ENCODE peak calls at places on chromosomes 11 and 22, in seven cellular contexts. P, K, O, Z, N, G and U are unnamed samples.

GRCh38 chr11:126163074-126163700 is 48.3 kb downstream of the RPUSD4 start:
- DNase-seq in G (no peak), Z (peak; percentile 95), P (no peak), O (no peak), K (no peak), N (peak; percentile 98), U (no peak)

GRCh38 chr11:762421-763072 is 14.7 kb downstream of the GATD1 start:
- DNase-seq in N (peak; percentile 94), P (peak; percentile 23), G (no peak), O (peak; percentile 76), Z (peak; percentile 85), K (no peak), U (peak; percentile 65)

GRCh38 chr11:15157181-15157580 is 42.5 kb downstream of the INSC start:
- DNase-seq in N (peak; percentile 94), O (no peak), K (no peak), P (no peak), Z (peak; percentile 78), G (no peak), U (no peak)

GRCh38 chr11:113375402-113375801 is 12.2 kb upstream of the ANKK1 start:
- DNase-seq in Z (no peak), P (no peak), K (no peak), N (no peak), G (no peak), O (no peak), U (no peak)

GRCh38 chr22:36088292-36088691 is 59.7 kb upstream of the RBFOX2 start:
- DNase-seq in K (no peak), G (no peak), P (no peak), N (no peak), Z (no peak), O (no peak), U (no peak)

GRCh38 chr11:112412383-112412782 is 151.7 kb upstream of the PLET1 start:
- DNase-seq in Z (no peak), K (no peak), G (no peak), N (no peak), P (no peak), O (no peak), U (no peak)

GRCh38 chr11:8932564-8933180 is at the start of gene C11orf16:
- DNase-seq in Z (no peak), O (no peak), N (no peak), K (no peak), P (no peak), G (no peak), U (no peak)

GRCh38 chr11:22338465-22338810 is 257 bp downstream of the SLC17A6 start:
- DNase-seq in K (no peak), O (no peak), G (no peak), N (no peak), Z (no peak), P (no peak), U (no peak)

GRCh38 chr11:58394195-58394594 is 12.5 kb downstream of the OR5B3 start:
- DNase-seq in N (peak; percentile 90), G (no peak), Z (peak; percentile 47), O (no peak), P (no peak), K (no peak), U (no peak)